ENCODE peak calls at places on chromosomes 7 and 10, in five cellular contexts. H, E, Q, B and U are unnamed samples.

GRCh38 chr7:29401827-29402226 is 161.8 kb upstream of the PRR15 start:
- DNase-seq in H (no peak), E (no peak), Q (no peak), B (no peak), U (no peak)

GRCh38 chr10:82981137-82981723 is 1106.2 kb downstream of the NRG3 start:
- DNase-seq in H (no peak), E (peak), Q (no peak), B (no peak), U (no peak)

GRCh38 chr10:119608316-119609155 is 11.8 kb upstream of the TIAL1 start:
- DNase-seq in H (peak), E (peak), Q (peak), B (peak), U (peak)

GRCh38 chr7:22445871-22446270 is 54.1 kb downstream of the STEAP1B start:
- DNase-seq in H (no peak), E (no peak), Q (no peak), B (no peak), U (no peak)

GRCh38 chr7:107386543-107386900 is 83.3 kb upstream of the GPR22 start:
- DNase-seq in H (no peak), E (no peak), Q (no peak), B (no peak), U (no peak)

GRCh38 chr7:82343-83155 is 109.8 kb upstream of the FAM20C start:
- DNase-seq in H (no peak), E (no peak), Q (no peak), B (peak), U (no peak)

GRCh38 chr7:27182285-27182827 is 2.7 kb downstream of the HOXA11 start:
- DNase-seq in H (no peak), E (no peak), Q (peak), B (no peak), U (peak)

GRCh38 chr10:116101616-116102015 is 171.4 kb downstream of the GFRA1 start:
- DNase-seq in H (no peak), E (peak), Q (no peak), B (no peak), U (no peak)

GRCh38 chr7:116277070-116277469 is 66.7 kb downstream of the TES start:
- DNase-seq in H (no peak), E (no peak), Q (no peak), B (no peak), U (no peak)

GRCh38 chr10:80611481-80611880 is 73.8 kb downstream of the SH2D4B start:
- DNase-seq in H (no peak), E (no peak), Q (no peak), B (no peak), U (no peak)

GRCh38 chr7:155299539-155300202 is 2.0 kb downstream of the INSIG1 start:
- DNase-seq in H (no peak), E (no peak), Q (no peak), B (no peak), U (no peak)

GRCh38 chr10:101940916-101941315 is 97.3 kb upstream of the KCNIP2 start:
- DNase-seq in H (no peak), E (peak), Q (no peak), B (no peak), U (no peak)

GRCh38 chr10:29634764-29635625 is at the start of gene SVIL:
- DNase-seq in H (no peak), E (peak), Q (no peak), B (no peak), U (peak)

GRCh38 chr7:13879994-13880686 is 109.3 kb downstream of the ETV1 start:
- DNase-seq in H (no peak), E (peak), Q (no peak), B (no peak), U (no peak)

GRCh38 chr7:108525327-108525984 is 479 bp downstream of the PNPLA8 start:
- DNase-seq in H (no peak), E (peak), Q (no peak), B (peak), U (peak)

GRCh38 chr10:44706745-44707144 is 204.4 kb upstream of the TMEM72 start:
- DNase-seq in H (no peak), E (peak), Q (no peak), B (no peak), U (no peak)

GRCh38 chr7:45890902-45891461 is 2.7 kb downstream of the IGFBP1 start:
- DNase-seq in H (no peak), E (peak), Q (no peak), B (no peak), U (no peak)

GRCh38 chr7:40595832-40596231 is 461.0 kb downstream of the SUGCT start:
- DNase-seq in H (no peak), E (no peak), Q (no peak), B (no peak), U (no peak)

GRCh38 chr10:92264249-92264648 is 26.6 kb downstream of the CPEB3 start:
- DNase-seq in H (no peak), E (no peak), Q (no peak), B (no peak), U (no peak)

GRCh38 chr10:92263396-92263795 is 27.5 kb downstream of the CPEB3 start:
- DNase-seq in H (no peak), E (no peak), Q (no peak), B (no peak), U (no peak)

GRCh38 chr10:92265687-92266258 is 25.1 kb downstream of the CPEB3 start:
- DNase-seq in H (no peak), E (no peak), Q (no peak), B (no peak), U (no peak)

GRCh38 chr10:92268763-92269162 is 22.1 kb downstream of the CPEB3 start:
- DNase-seq in H (no peak), E (no peak), Q (no peak), B (no peak), U (no peak)

DNA sequence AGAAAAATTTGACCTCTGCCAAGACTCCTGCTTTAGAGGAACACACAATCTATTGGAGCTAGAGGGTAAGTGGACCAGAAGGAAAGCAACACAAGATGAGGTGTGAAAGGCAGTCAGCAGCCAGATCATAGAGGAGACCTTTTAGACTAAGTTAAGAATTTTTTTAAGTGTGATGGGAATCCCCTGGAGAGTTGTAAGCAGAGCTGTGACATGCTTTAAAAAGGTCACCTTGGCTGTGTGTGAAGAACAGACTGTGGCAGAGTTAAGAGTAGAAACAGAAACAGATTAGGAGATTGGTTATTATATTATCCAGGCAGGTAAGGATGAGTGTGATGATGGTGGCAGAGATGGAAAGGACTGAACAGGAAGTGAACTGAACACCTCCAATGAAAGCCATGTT is 23.5 kb downstream of the CPEB3 start:
- DNase-seq in H (no peak), E (no peak), Q (no peak), B (no peak), U (no peak)
- H3K27ac ChIP-seq in H (no peak), E (no peak), Q (no peak), B (no peak), U (no peak)

GRCh38 chr10:88138319-88138848 is 275.0 kb downstream of the PTEN start:
- DNase-seq in H (no peak), E (no peak), Q (no peak), B (no peak), U (no peak)
- TF ChIP-seq POLR2A in H (no peak), E (no peak), Q (no peak), B (no peak), U (no peak)

GRCh38 chr10:112526906-112527305 is 79.9 kb downstream of the VTI1A start:
- DNase-seq in H (no peak), E (no peak), Q (peak), B (no peak), U (no peak)
- TF ChIP-seq CTCF in H (no peak), E (no peak), Q (no peak), B (no peak), U (no peak)

DNA sequence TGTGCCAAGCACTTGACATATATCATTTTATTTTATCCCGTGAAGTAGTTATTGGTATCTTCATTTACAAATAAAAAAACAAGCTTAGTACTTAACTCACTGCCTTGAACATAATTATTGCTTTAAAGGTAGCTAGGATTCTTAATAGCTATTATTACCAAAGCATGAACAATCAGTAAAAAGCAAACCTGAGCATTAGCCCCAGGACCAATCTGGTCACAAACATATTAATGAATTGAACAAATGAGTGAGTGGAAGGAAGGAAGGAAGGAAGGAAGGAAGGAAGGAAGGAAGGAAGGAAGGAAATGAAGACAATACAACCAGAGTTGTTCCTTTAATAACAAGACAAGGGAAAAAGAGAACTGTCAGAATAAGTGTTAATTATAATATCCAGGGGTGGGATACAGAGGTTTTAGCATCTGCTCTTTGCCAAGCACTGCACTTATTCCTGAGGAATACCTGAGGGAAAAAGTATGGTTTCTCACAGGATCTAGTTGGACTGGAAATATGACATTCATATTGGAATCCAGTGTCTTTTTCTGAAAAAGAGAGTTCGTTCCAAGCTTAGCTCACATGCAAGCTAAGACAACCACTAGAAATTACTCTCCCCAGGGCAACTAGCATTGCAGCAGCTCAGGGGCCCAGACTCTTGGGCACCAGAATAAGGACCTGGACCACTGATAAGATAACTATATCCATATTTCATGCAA is 172.9 kb upstream of the MGMT start:
- DNase-seq in H (no peak), E (no peak), Q (no peak), B (no peak), U (no peak)
- H3K27ac ChIP-seq in H (no peak), E (no peak), Q (no peak), B (no peak), U (no peak)

DNA sequence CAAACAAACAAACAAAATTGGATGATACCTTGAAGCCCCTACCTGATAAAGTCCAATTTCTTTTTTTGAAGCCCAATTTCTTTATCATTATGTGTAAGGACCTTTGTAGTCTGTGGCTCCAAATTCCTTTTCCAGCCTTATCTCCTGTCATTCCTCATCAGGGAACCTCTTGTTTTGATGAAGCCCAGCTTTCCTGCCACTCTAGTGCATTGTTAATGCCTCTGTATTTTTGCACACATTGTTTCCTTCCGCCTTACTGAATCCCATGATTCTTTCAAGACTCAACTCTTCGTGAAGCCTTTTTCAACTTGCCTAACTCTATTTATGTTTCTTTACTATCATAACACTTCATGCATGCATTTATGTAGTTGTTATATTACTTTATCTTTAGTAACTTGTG is 3.3 kb downstream of the FBH1 start:
- DNase-seq in H (no peak), E (no peak), Q (no peak), B (no peak), U (no peak)
- TF ChIP-seq POLR2A in H (no peak), E (no peak), Q (no peak), B (no peak), U (no peak)

DNA sequence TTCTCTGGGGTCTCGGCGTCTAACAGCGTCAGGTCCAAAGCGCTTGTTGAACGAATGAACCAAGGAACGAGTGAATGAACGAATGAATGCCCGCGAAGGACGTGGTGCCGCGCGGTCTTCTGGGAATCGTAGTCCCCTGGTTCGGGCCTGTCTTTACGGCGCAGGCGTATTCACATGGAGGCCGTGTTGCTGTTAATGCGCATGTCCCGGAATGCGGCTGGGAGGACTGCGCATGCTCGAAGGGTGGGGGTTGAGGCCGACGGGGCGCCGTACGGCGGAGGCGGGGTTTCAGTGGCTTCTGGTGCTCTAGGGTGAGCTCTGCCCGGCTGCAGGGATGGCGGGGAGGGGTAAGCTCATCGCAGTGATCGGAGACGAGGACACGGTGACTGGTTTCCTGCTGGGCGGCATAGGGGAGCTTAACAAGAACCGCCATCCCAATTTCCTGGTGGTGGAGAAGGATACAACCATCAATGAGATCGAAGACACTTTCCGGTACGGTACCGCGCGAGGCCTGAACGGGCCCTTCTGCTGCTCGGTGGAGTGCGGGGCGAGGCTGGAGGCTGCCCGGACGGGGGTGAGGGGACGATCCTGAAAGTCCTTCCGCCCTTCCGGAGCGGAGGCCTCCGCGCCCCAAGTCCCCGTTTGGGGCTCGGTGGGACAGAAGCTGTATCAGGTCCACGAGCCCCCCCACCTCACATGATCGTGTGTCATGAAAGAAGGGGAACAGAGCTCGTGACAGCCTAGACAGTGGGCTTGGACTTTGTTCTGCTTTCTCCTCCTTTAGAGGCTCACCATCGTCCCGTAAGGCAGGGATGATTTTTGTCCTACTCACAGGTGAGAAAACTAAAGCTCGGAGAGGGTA is at the start of gene ATP6V1F:
- DNase-seq in H (peak), E (peak), Q (peak), B (peak), U (peak)
- TF ChIP-seq CTCF in H (no peak), E (peak), Q (no peak), B (no peak), U (peak)

DNA sequence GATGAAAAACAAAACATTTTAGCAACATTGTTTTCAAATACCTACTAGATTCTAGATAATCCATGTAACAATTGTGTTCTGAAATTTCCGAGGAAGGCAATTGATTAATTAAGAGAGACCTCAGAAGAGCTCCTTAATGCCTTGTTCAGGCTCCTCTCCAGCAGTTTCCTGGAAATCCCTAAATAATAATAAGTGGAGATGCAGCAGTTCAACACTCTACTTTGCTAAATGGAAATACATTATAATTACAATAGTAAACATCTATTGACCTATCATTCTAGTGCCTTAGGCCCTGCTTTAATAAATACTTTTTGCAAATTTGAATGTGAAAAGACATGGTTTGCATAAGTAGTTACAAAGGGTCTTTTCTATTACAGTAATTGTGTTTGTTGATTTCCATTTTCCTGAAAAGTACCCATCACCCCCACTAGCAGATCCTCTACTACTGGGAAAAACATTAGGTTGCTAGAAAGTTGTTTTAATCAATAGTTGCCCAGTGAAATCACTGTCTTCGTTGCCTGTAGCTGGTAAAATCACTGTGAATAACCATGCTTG is 186.6 kb upstream of the STK17A start:
- DNase-seq in H (no peak), E (no peak), Q (no peak), B (no peak), U (no peak)
- H3K27ac ChIP-seq in H (no peak), E (no peak), Q (no peak), B (no peak), U (no peak)